ENCODE peak calls at places on chromosomes 11 and 22, in nine cellular contexts. One of them, this sample, is unnamed.

GRCh38 chr22:20131856-20132685 is 467 bp downstream of the ZDHHC8 start:
- DNase-seq in fibroblast of lung: no peak
- DNase-seq in GM23338: no peak
- DNase-seq in colonic mucosa: no peak
- DNase-seq in B cell: peak
- DNase-seq in AG09309: no peak
- DNase-seq in AG04450: no peak
- DNase-seq in ascending aorta: no peak
- DNase-seq in IMR-90: no peak
- DNase-seq in this sample: no peak

GRCh38 chr11:66906077-66906929 is 49.4 kb downstream of the LRFN4 start:
- DNase-seq in fibroblast of lung: peak
- DNase-seq in GM23338: no peak
- DNase-seq in colonic mucosa: no peak
- DNase-seq in B cell: no peak
- DNase-seq in AG09309: no peak
- DNase-seq in AG04450: no peak
- DNase-seq in ascending aorta: no peak
- DNase-seq in IMR-90: peak
- DNase-seq in this sample: peak

GRCh38 chr11:94305146-94305545 is 766 bp downstream of the IZUMO1R start:
- DNase-seq in fibroblast of lung: peak
- DNase-seq in GM23338: no peak
- DNase-seq in colonic mucosa: no peak
- DNase-seq in B cell: no peak
- DNase-seq in AG09309: no peak
- DNase-seq in AG04450: peak
- DNase-seq in ascending aorta: no peak
- DNase-seq in IMR-90: peak
- DNase-seq in this sample: peak

GRCh38 chr11:111586305-111586915 is 15.8 kb upstream of the SIK2 start:
- DNase-seq in fibroblast of lung: peak
- DNase-seq in GM23338: peak
- DNase-seq in colonic mucosa: peak
- DNase-seq in B cell: peak
- DNase-seq in AG09309: no peak
- DNase-seq in AG04450: no peak
- DNase-seq in ascending aorta: no peak
- DNase-seq in IMR-90: peak
- DNase-seq in this sample: no peak

GRCh38 chr11:8040261-8040920 is 40.6 kb upstream of the TUB start:
- DNase-seq in fibroblast of lung: no peak
- DNase-seq in GM23338: no peak
- DNase-seq in colonic mucosa: no peak
- DNase-seq in B cell: no peak
- DNase-seq in AG09309: no peak
- DNase-seq in AG04450: no peak
- DNase-seq in ascending aorta: no peak
- DNase-seq in IMR-90: no peak
- DNase-seq in this sample: no peak

GRCh38 chr22:38700271-38700788 is 413 bp downstream of the JOSD1 start:
- DNase-seq in fibroblast of lung: no peak
- DNase-seq in GM23338: peak
- DNase-seq in colonic mucosa: peak
- DNase-seq in B cell: no peak
- DNase-seq in AG09309: no peak
- DNase-seq in AG04450: no peak
- DNase-seq in ascending aorta: no peak
- DNase-seq in IMR-90: no peak
- DNase-seq in this sample: no peak

GRCh38 chr11:3193373-3194015 is 25.1 kb downstream of the MRGPRG start:
- DNase-seq in fibroblast of lung: no peak
- DNase-seq in GM23338: no peak
- DNase-seq in colonic mucosa: no peak
- DNase-seq in B cell: no peak
- DNase-seq in AG09309: no peak
- DNase-seq in AG04450: no peak
- DNase-seq in ascending aorta: no peak
- DNase-seq in IMR-90: no peak
- DNase-seq in this sample: no peak

GRCh38 chr11:94504689-94505293 is 7.5 kb upstream of the C11orf97 start:
- DNase-seq in fibroblast of lung: peak
- DNase-seq in GM23338: peak
- DNase-seq in colonic mucosa: no peak
- DNase-seq in B cell: peak
- DNase-seq in AG09309: no peak
- DNase-seq in AG04450: peak
- DNase-seq in ascending aorta: no peak
- DNase-seq in IMR-90: peak
- DNase-seq in this sample: no peak

GRCh38 chr22:43474161-43475101 is 62.6 kb downstream of the MPPED1 start:
- DNase-seq in fibroblast of lung: no peak
- DNase-seq in GM23338: no peak
- DNase-seq in colonic mucosa: no peak
- DNase-seq in B cell: no peak
- DNase-seq in AG09309: no peak
- DNase-seq in AG04450: no peak
- DNase-seq in ascending aorta: no peak
- DNase-seq in IMR-90: no peak
- DNase-seq in this sample: no peak

GRCh38 chr11:120209750-120210650 is 832 bp upstream of the OAF start:
- DNase-seq in fibroblast of lung: no peak
- DNase-seq in GM23338: no peak
- DNase-seq in colonic mucosa: no peak
- DNase-seq in B cell: no peak
- DNase-seq in AG09309: no peak
- DNase-seq in AG04450: no peak
- DNase-seq in ascending aorta: no peak
- DNase-seq in IMR-90: no peak
- DNase-seq in this sample: no peak

GRCh38 chr11:120211522-120212258 is 858 bp downstream of the OAF start:
- DNase-seq in fibroblast of lung: no peak
- DNase-seq in GM23338: no peak
- DNase-seq in colonic mucosa: no peak
- DNase-seq in B cell: no peak
- DNase-seq in AG09309: no peak
- DNase-seq in AG04450: no peak
- DNase-seq in ascending aorta: no peak
- DNase-seq in IMR-90: no peak
- DNase-seq in this sample: no peak

GRCh38 chr11:120212259-120212888 is 1.5 kb downstream of the OAF start:
- DNase-seq in fibroblast of lung: peak
- DNase-seq in GM23338: peak
- DNase-seq in colonic mucosa: no peak
- DNase-seq in B cell: no peak
- DNase-seq in AG09309: no peak
- DNase-seq in AG04450: no peak
- DNase-seq in ascending aorta: no peak
- DNase-seq in IMR-90: peak
- DNase-seq in this sample: no peak

GRCh38 chr11:120212926-120213325 is 2.1 kb downstream of the OAF start:
- DNase-seq in fibroblast of lung: no peak
- DNase-seq in GM23338: no peak
- DNase-seq in colonic mucosa: peak
- DNase-seq in B cell: no peak
- DNase-seq in AG09309: no peak
- DNase-seq in AG04450: no peak
- DNase-seq in ascending aorta: no peak
- DNase-seq in IMR-90: no peak
- DNase-seq in this sample: no peak

DNA sequence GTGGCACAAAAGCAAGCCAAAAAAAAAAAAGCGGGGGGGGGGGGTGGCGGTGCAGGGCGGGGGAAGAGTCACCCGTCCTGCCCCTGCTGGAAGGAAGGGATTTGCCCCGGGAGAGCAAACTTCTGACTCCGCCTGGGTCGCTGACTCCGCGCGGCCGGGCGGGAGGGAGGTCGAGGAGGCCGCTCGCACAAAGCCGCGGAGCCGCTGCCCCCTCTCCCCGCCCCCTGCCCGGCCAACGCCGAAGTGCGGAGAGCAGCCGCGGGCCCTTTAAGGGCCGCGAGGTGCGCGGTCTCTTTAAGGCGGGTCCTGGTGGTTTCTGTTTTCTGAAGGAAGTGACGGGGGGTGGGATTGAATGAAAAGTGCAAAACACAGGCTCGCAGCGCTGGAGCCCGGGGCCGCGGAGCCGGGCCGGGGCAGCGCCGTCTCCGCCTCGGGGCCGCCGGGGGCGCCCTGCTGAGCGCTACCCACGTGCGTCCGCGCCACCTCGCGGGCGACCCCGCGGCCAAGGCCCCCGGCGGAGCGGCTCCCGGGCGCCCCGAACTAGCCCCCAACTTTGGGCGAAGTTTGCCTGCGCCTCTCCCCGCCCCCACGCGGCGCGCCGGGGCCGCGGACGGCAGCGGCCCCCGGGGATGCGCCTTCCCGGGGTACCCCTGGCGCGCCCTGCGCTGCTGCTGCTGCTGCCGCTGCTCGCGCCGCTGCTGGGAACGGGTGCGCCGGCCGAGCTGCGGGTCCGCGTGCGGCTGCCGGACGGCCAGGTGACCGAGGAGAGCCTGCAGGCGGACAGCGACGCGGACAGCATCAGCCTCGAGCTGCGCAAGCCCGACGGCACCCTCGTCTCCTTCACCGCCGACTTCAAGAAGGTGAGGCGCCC is at the start of gene OAF:
- DNase-seq in fibroblast of lung: peak
- DNase-seq in GM23338: peak
- DNase-seq in colonic mucosa: peak
- DNase-seq in B cell: peak
- DNase-seq in AG09309: no peak
- DNase-seq in AG04450: peak
- DNase-seq in ascending aorta: no peak
- DNase-seq in IMR-90: peak
- DNase-seq in this sample: no peak
- TF ChIP-seq CTCF in fibroblast of lung: no peak
- TF ChIP-seq CTCF in GM23338: no peak
- TF ChIP-seq CTCF in colonic mucosa: no peak
- TF ChIP-seq CTCF in B cell: no peak
- TF ChIP-seq CTCF in AG09309: peak
- TF ChIP-seq CTCF in AG04450: no peak
- TF ChIP-seq CTCF in ascending aorta: peak
- TF ChIP-seq CTCF in IMR-90: peak
- TF ChIP-seq CTCF in this sample: no peak

DNA sequence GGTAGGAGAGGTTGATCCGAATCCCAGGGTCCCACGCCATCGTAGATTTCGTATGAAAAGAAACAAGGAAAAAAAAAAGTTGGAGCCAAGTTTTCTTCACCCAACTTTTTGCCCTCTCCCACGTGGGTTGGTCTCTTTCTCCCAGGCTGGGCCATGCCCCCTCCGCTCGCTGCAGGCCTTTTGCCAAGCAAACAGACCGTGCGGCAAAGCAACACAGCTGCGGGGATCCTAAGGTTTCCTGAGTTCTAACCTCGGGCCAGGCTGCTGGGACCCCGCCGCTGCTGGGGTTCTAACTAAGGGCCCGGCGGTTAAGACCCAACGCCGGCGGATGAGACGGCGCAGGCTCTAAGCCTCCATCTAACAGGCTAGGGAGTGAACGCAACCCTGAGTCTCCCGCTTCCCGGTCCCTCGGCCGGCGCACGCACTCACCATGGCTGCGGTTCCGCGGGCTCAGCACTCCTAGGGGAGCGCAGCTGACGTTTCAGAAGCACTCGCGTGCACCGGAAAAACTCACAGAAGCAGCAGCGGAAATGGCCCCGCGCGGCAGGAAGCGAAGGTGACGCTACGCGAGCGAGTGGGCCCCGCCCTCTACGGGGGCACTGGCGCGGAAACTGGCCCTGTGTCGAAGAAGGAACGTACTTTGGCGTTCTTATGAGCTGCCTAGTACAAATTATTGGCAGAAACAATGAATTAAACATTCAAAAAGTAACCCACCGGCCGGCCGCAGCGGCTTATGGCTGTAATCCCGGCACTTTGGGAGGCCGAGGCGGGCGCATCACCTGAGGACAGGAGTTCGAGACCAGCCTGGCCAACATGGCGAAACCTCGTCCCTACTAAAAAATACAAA is at the start of gene SNU13:
- DNase-seq in fibroblast of lung: peak
- DNase-seq in GM23338: peak
- DNase-seq in colonic mucosa: peak
- DNase-seq in B cell: peak
- DNase-seq in AG09309: peak
- DNase-seq in AG04450: peak
- DNase-seq in ascending aorta: peak
- DNase-seq in IMR-90: peak
- DNase-seq in this sample: no peak
- TF ChIP-seq CTCF in fibroblast of lung: no peak
- TF ChIP-seq CTCF in GM23338: peak
- TF ChIP-seq CTCF in colonic mucosa: no peak
- TF ChIP-seq CTCF in B cell: no peak
- TF ChIP-seq CTCF in AG09309: no peak
- TF ChIP-seq CTCF in AG04450: no peak
- TF ChIP-seq CTCF in ascending aorta: no peak
- TF ChIP-seq CTCF in IMR-90: peak
- TF ChIP-seq CTCF in this sample: peak

GRCh38 chr22:22109693-22110466 is 127.3 kb upstream of the TOP3B start:
- DNase-seq in fibroblast of lung: no peak
- DNase-seq in GM23338: peak
- DNase-seq in colonic mucosa: no peak
- DNase-seq in B cell: no peak
- DNase-seq in AG09309: no peak
- DNase-seq in AG04450: no peak
- DNase-seq in ascending aorta: no peak
- DNase-seq in IMR-90: no peak
- DNase-seq in this sample: no peak
- TF ChIP-seq CTCF in fibroblast of lung: no peak
- TF ChIP-seq CTCF in GM23338: peak
- TF ChIP-seq CTCF in colonic mucosa: no peak
- TF ChIP-seq CTCF in B cell: peak
- TF ChIP-seq CTCF in AG09309: no peak
- TF ChIP-seq CTCF in AG04450: peak
- TF ChIP-seq CTCF in ascending aorta: no peak
- TF ChIP-seq CTCF in IMR-90: no peak
- TF ChIP-seq CTCF in this sample: no peak

GRCh38 chr11:14414470-14415461 is 55.8 kb upstream of the RRAS2 start:
- DNase-seq in fibroblast of lung: peak
- DNase-seq in GM23338: peak
- DNase-seq in colonic mucosa: no peak
- DNase-seq in B cell: peak
- DNase-seq in AG09309: no peak
- DNase-seq in AG04450: no peak
- DNase-seq in ascending aorta: no peak
- DNase-seq in IMR-90: peak
- DNase-seq in this sample: no peak

GRCh38 chr11:14409891-14410290 is 50.9 kb upstream of the RRAS2 start:
- DNase-seq in fibroblast of lung: no peak
- DNase-seq in GM23338: no peak
- DNase-seq in colonic mucosa: no peak
- DNase-seq in B cell: no peak
- DNase-seq in AG09309: no peak
- DNase-seq in AG04450: no peak
- DNase-seq in ascending aorta: no peak
- DNase-seq in IMR-90: no peak
- DNase-seq in this sample: no peak

GRCh38 chr11:14411818-14412217 is 52.8 kb upstream of the RRAS2 start:
- DNase-seq in fibroblast of lung: peak
- DNase-seq in GM23338: no peak
- DNase-seq in colonic mucosa: peak
- DNase-seq in B cell: no peak
- DNase-seq in AG09309: peak
- DNase-seq in AG04450: peak
- DNase-seq in ascending aorta: no peak
- DNase-seq in IMR-90: peak
- DNase-seq in this sample: no peak

GRCh38 chr11:14417186-14417585 is 58.2 kb upstream of the RRAS2 start:
- DNase-seq in fibroblast of lung: peak
- DNase-seq in GM23338: no peak
- DNase-seq in colonic mucosa: no peak
- DNase-seq in B cell: no peak
- DNase-seq in AG09309: no peak
- DNase-seq in AG04450: no peak
- DNase-seq in ascending aorta: no peak
- DNase-seq in IMR-90: peak
- DNase-seq in this sample: no peak

GRCh38 chr11:14413307-14414072 is 54.5 kb upstream of the RRAS2 start:
- DNase-seq in fibroblast of lung: peak
- DNase-seq in GM23338: peak
- DNase-seq in colonic mucosa: no peak
- DNase-seq in B cell: no peak
- DNase-seq in AG09309: no peak
- DNase-seq in AG04450: no peak
- DNase-seq in ascending aorta: no peak
- DNase-seq in IMR-90: peak
- DNase-seq in this sample: no peak
- TF ChIP-seq CTCF in fibroblast of lung: peak
- TF ChIP-seq CTCF in GM23338: peak
- TF ChIP-seq CTCF in colonic mucosa: peak
- TF ChIP-seq CTCF in B cell: no peak
- TF ChIP-seq CTCF in AG09309: peak
- TF ChIP-seq CTCF in AG04450: peak
- TF ChIP-seq CTCF in ascending aorta: peak
- TF ChIP-seq CTCF in IMR-90: peak
- TF ChIP-seq CTCF in this sample: peak

This sample was measured in keratinocyte.